ENCODE peak calls at places on chromosomes 12 and 14, in ten cellular contexts. One of them, this sample, is unnamed.
A peak's percentile ranks its signal among the peaks of the same experiment; 100 is the strongest.

GRCh38 chr14:61196792-61197191 is 84.3 kb downstream of the TMEM30B start:
- DNase-seq in GM12878: no peak
- DNase-seq in right cardiac atrium: no peak
- DNase-seq in lung: no peak
- DNase-seq in gastrocnemius medialis: no peak
- DNase-seq in suprapubic skin: no peak
- DNase-seq in prostate gland: no peak
- DNase-seq in kidney: no peak
- DNase-seq in heart right ventricle: no peak
- DNase-seq in aorta: no peak
- DNase-seq in this sample: no peak

GRCh38 chr12:49478949-49479664 is 59.7 kb upstream of the KCNH3 start:
- DNase-seq in prostate gland: no peak
- DNase-seq in kidney: no peak
- DNase-seq in suprapubic skin: no peak
- DNase-seq in GM12878: no peak
- DNase-seq in gastrocnemius medialis: peak; percentile 20
- DNase-seq in aorta: no peak
- DNase-seq in right cardiac atrium: no peak
- DNase-seq in lung: no peak
- DNase-seq in heart right ventricle: no peak
- DNase-seq in this sample: no peak

GRCh38 chr12:124195226-124195938 is 99.5 kb upstream of the RFLNA start:
- DNase-seq in lung: no peak
- DNase-seq in gastrocnemius medialis: no peak
- DNase-seq in right cardiac atrium: no peak
- DNase-seq in suprapubic skin: no peak
- DNase-seq in heart right ventricle: no peak
- DNase-seq in kidney: no peak
- DNase-seq in aorta: no peak
- DNase-seq in GM12878: no peak
- DNase-seq in prostate gland: no peak
- DNase-seq in this sample: no peak

GRCh38 chr12:39795481-39795880 is 175.9 kb upstream of the ABCD2 start:
- DNase-seq in prostate gland: no peak
- DNase-seq in lung: no peak
- DNase-seq in aorta: no peak
- DNase-seq in heart right ventricle: no peak
- DNase-seq in right cardiac atrium: no peak
- DNase-seq in gastrocnemius medialis: no peak
- DNase-seq in GM12878: no peak
- DNase-seq in kidney: no peak
- DNase-seq in suprapubic skin: no peak
- DNase-seq in this sample: peak; percentile 28

GRCh38 chr12:62762645-62763044 is 172.3 kb downstream of the PPM1H start:
- DNase-seq in right cardiac atrium: no peak
- DNase-seq in suprapubic skin: no peak
- DNase-seq in gastrocnemius medialis: no peak
- DNase-seq in lung: no peak
- DNase-seq in kidney: no peak
- DNase-seq in prostate gland: no peak
- DNase-seq in GM12878: no peak
- DNase-seq in heart right ventricle: no peak
- DNase-seq in aorta: no peak
- DNase-seq in this sample: no peak

GRCh38 chr14:89289477-89289876 is 127.6 kb downstream of the FOXN3 start:
- DNase-seq in gastrocnemius medialis: no peak
- DNase-seq in heart right ventricle: no peak
- DNase-seq in aorta: no peak
- DNase-seq in GM12878: no peak
- DNase-seq in right cardiac atrium: no peak
- DNase-seq in suprapubic skin: no peak
- DNase-seq in lung: no peak
- DNase-seq in kidney: no peak
- DNase-seq in prostate gland: no peak
- DNase-seq in this sample: no peak

GRCh38 chr14:88005050-88005481 is at the start of gene GPR65:
- DNase-seq in right cardiac atrium: no peak
- DNase-seq in kidney: no peak
- DNase-seq in GM12878: peak; percentile 69
- DNase-seq in aorta: no peak
- DNase-seq in heart right ventricle: no peak
- DNase-seq in gastrocnemius medialis: no peak
- DNase-seq in prostate gland: no peak
- DNase-seq in lung: no peak
- DNase-seq in suprapubic skin: no peak
- DNase-seq in this sample: peak; percentile 42

GRCh38 chr12:52838871-52839446 is 4.8 kb upstream of the KRT79 start:
- DNase-seq in right cardiac atrium: no peak
- DNase-seq in suprapubic skin: peak; percentile 24
- DNase-seq in heart right ventricle: no peak
- DNase-seq in kidney: no peak
- DNase-seq in gastrocnemius medialis: no peak
- DNase-seq in GM12878: no peak
- DNase-seq in lung: no peak
- DNase-seq in prostate gland: no peak
- DNase-seq in aorta: peak; percentile 69
- DNase-seq in this sample: no peak

GRCh38 chr12:118981285-118982201 is at the start of gene SRRM4:
- DNase-seq in GM12878: no peak
- DNase-seq in heart right ventricle: peak; percentile 15
- DNase-seq in gastrocnemius medialis: no peak
- DNase-seq in right cardiac atrium: peak; percentile 13
- DNase-seq in prostate gland: no peak
- DNase-seq in suprapubic skin: no peak
- DNase-seq in lung: no peak
- DNase-seq in kidney: peak; percentile 60
- DNase-seq in aorta: no peak
- DNase-seq in this sample: no peak

GRCh38 chr12:49121047-49121696 is 10.0 kb downstream of the TUBA1B start:
- DNase-seq in gastrocnemius medialis: peak; percentile 45
- DNase-seq in aorta: no peak
- DNase-seq in lung: peak; percentile 45
- DNase-seq in prostate gland: peak; percentile 36
- DNase-seq in right cardiac atrium: peak; percentile 33
- DNase-seq in heart right ventricle: no peak
- DNase-seq in kidney: no peak
- DNase-seq in GM12878: no peak
- DNase-seq in suprapubic skin: no peak
- DNase-seq in this sample: no peak

GRCh38 chr12:27733052-27733656 is 22.5 kb downstream of the MRPS35 start:
- DNase-seq in gastrocnemius medialis: no peak
- DNase-seq in kidney: no peak
- DNase-seq in heart right ventricle: no peak
- DNase-seq in lung: no peak
- DNase-seq in prostate gland: no peak
- DNase-seq in right cardiac atrium: no peak
- DNase-seq in aorta: no peak
- DNase-seq in GM12878: no peak
- DNase-seq in suprapubic skin: no peak
- DNase-seq in this sample: peak; percentile 30

GRCh38 chr14:59630281-59630963 is 53.8 kb upstream of the CCDC175 start:
- DNase-seq in gastrocnemius medialis: no peak
- DNase-seq in heart right ventricle: no peak
- DNase-seq in GM12878: no peak
- DNase-seq in prostate gland: no peak
- DNase-seq in lung: no peak
- DNase-seq in kidney: no peak
- DNase-seq in suprapubic skin: no peak
- DNase-seq in right cardiac atrium: no peak
- DNase-seq in aorta: peak; percentile 87
- DNase-seq in this sample: no peak

GRCh38 chr14:59629384-59630158 is 53.0 kb upstream of the CCDC175 start:
- DNase-seq in GM12878: no peak
- DNase-seq in kidney: no peak
- DNase-seq in right cardiac atrium: no peak
- DNase-seq in prostate gland: no peak
- DNase-seq in suprapubic skin: no peak
- DNase-seq in heart right ventricle: no peak
- DNase-seq in lung: no peak
- DNase-seq in aorta: no peak
- DNase-seq in gastrocnemius medialis: no peak
- DNase-seq in this sample: no peak

GRCh38 chr14:59634617-59635016 is 58.0 kb upstream of the CCDC175 start:
- DNase-seq in right cardiac atrium: no peak
- DNase-seq in GM12878: no peak
- DNase-seq in aorta: no peak
- DNase-seq in kidney: no peak
- DNase-seq in prostate gland: no peak
- DNase-seq in heart right ventricle: no peak
- DNase-seq in lung: no peak
- DNase-seq in suprapubic skin: no peak
- DNase-seq in gastrocnemius medialis: no peak
- DNase-seq in this sample: no peak

GRCh38 chr14:59632381-59632780 is 55.8 kb upstream of the CCDC175 start:
- DNase-seq in suprapubic skin: no peak
- DNase-seq in GM12878: no peak
- DNase-seq in kidney: no peak
- DNase-seq in aorta: no peak
- DNase-seq in heart right ventricle: no peak
- DNase-seq in lung: no peak
- DNase-seq in right cardiac atrium: peak; percentile 14
- DNase-seq in gastrocnemius medialis: no peak
- DNase-seq in prostate gland: peak; percentile 16
- DNase-seq in this sample: no peak

DNA sequence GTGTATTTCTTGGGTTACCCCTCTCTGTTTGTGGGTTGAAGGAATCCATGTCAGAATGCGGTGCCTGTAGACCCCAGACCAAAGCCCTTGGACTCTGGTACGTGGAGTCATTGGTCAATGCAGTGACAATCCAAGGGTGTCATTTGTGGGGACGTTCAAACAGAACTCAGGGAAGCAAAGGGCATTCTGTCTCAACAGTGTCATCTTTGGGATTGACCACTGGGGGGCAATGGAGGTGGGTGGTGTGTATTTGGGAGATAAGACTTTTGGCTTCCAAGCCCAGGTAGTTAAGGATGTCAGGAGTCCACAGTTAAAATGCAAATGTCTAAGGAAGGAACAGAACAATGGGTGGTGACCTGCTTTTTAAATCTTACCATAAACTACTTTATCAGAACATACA is 54.6 kb upstream of the CCDC175 start:
- DNase-seq in suprapubic skin: no peak
- DNase-seq in heart right ventricle: no peak
- DNase-seq in aorta: no peak
- DNase-seq in prostate gland: no peak
- DNase-seq in lung: no peak
- DNase-seq in right cardiac atrium: no peak
- DNase-seq in kidney: no peak
- DNase-seq in GM12878: no peak
- DNase-seq in gastrocnemius medialis: no peak
- DNase-seq in this sample: no peak
- H3K9me3 ChIP-seq in suprapubic skin: no peaks in the 10 kb centered on the region
- H3K9me3 ChIP-seq in heart right ventricle: no peaks in the 10 kb centered on the region
- H3K9me3 ChIP-seq in aorta: no peaks in the 10 kb centered on the region
- H3K9me3 ChIP-seq in prostate gland: no peaks in the 10 kb centered on the region
- H3K9me3 ChIP-seq in lung: no peaks in the 10 kb centered on the region
- H3K9me3 ChIP-seq in right cardiac atrium: no peaks in the 10 kb centered on the region
- H3K9me3 ChIP-seq in kidney: no peaks in the 10 kb centered on the region
- H3K9me3 ChIP-seq in GM12878: no peaks in the 10 kb centered on the region
- H3K9me3 ChIP-seq in gastrocnemius medialis: no peaks in the 10 kb centered on the region
- H3K9me3 ChIP-seq in this sample: no peaks in the 10 kb centered on the region

DNA sequence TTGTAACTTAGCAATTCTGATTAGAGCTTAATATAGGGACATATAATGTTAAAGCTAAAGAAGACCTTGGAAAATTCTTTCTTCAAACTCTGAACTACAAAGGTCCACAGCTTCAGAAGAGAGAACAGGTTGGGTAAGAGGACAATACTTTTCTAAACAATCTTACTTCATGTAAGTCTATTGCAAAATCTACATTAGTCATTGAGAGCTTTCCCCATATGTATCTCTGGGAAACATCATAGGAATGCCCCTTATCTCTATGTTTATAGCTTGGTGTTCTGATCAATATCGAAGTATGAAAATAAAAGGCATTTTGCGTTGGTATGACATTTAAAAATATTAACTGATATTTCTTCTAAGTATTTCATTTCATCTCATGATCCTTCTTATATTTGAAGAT is 962.6 kb downstream of the AACS start:
- DNase-seq in lung: no peak
- DNase-seq in aorta: no peak
- DNase-seq in heart right ventricle: no peak
- DNase-seq in kidney: no peak
- DNase-seq in right cardiac atrium: no peak
- DNase-seq in suprapubic skin: no peak
- DNase-seq in gastrocnemius medialis: no peak
- DNase-seq in prostate gland: no peak
- DNase-seq in GM12878: no peak
- DNase-seq in this sample: no peak
- H3K9me3 ChIP-seq in lung: no peaks in the 10 kb centered on the region
- H3K9me3 ChIP-seq in aorta: no peaks in the 10 kb centered on the region
- H3K9me3 ChIP-seq in heart right ventricle: no peaks in the 10 kb centered on the region
- H3K9me3 ChIP-seq in kidney: no peaks in the 10 kb centered on the region
- H3K9me3 ChIP-seq in right cardiac atrium: no peaks in the 10 kb centered on the region
- H3K9me3 ChIP-seq in suprapubic skin: no peaks in the 10 kb centered on the region
- H3K9me3 ChIP-seq in gastrocnemius medialis: no peaks in the 10 kb centered on the region
- H3K9me3 ChIP-seq in prostate gland: no peaks in the 10 kb centered on the region
- H3K9me3 ChIP-seq in GM12878: no peaks in the 10 kb centered on the region
- H3K9me3 ChIP-seq in this sample: peaks cover 40% of the 10 kb centered on the region

GRCh38 chr12:42259699-42260098 is 21.7 kb upstream of the YAF2 start:
- DNase-seq in right cardiac atrium: no peak
- DNase-seq in gastrocnemius medialis: no peak
- DNase-seq in aorta: no peak
- DNase-seq in kidney: no peak
- DNase-seq in heart right ventricle: no peak
- DNase-seq in prostate gland: no peak
- DNase-seq in lung: no peak
- DNase-seq in GM12878: no peak
- DNase-seq in suprapubic skin: no peak
- DNase-seq in this sample: no peak

GRCh38 chr12:42255875-42256261 is 17.8 kb upstream of the YAF2 start:
- DNase-seq in heart right ventricle: no peak
- DNase-seq in prostate gland: no peak
- DNase-seq in right cardiac atrium: no peak
- DNase-seq in suprapubic skin: no peak
- DNase-seq in kidney: no peak
- DNase-seq in aorta: no peak
- DNase-seq in lung: no peak
- DNase-seq in gastrocnemius medialis: no peak
- DNase-seq in GM12878: no peak
- DNase-seq in this sample: no peak

GRCh38 chr12:42260518-42260917 is 22.5 kb upstream of the YAF2 start:
- DNase-seq in right cardiac atrium: no peak
- DNase-seq in suprapubic skin: no peak
- DNase-seq in gastrocnemius medialis: no peak
- DNase-seq in GM12878: no peak
- DNase-seq in lung: no peak
- DNase-seq in prostate gland: no peak
- DNase-seq in aorta: no peak
- DNase-seq in kidney: no peak
- DNase-seq in heart right ventricle: no peak
- DNase-seq in this sample: no peak

GRCh38 chr12:42255221-42255874 is 17.3 kb upstream of the YAF2 start:
- DNase-seq in suprapubic skin: no peak
- DNase-seq in kidney: no peak
- DNase-seq in right cardiac atrium: no peak
- DNase-seq in aorta: no peak
- DNase-seq in gastrocnemius medialis: no peak
- DNase-seq in lung: no peak
- DNase-seq in GM12878: no peak
- DNase-seq in heart right ventricle: no peak
- DNase-seq in prostate gland: no peak
- DNase-seq in this sample: no peak
- H3K9me3 ChIP-seq in suprapubic skin: no peaks in the 10 kb centered on the region
- H3K9me3 ChIP-seq in kidney: no peaks in the 10 kb centered on the region
- H3K9me3 ChIP-seq in right cardiac atrium: no peaks in the 10 kb centered on the region
- H3K9me3 ChIP-seq in aorta: no peaks in the 10 kb centered on the region
- H3K9me3 ChIP-seq in gastrocnemius medialis: no peaks in the 10 kb centered on the region
- H3K9me3 ChIP-seq in lung: no peaks in the 10 kb centered on the region
- H3K9me3 ChIP-seq in GM12878: no peaks in the 10 kb centered on the region
- H3K9me3 ChIP-seq in heart right ventricle: no peaks in the 10 kb centered on the region
- H3K9me3 ChIP-seq in prostate gland: no peaks in the 10 kb centered on the region
- H3K9me3 ChIP-seq in this sample: no peaks in the 10 kb centered on the region

GRCh38 chr12:93896962-93897361 is 219.8 kb downstream of the CRADD start:
- DNase-seq in right cardiac atrium: no peak
- DNase-seq in aorta: no peak
- DNase-seq in lung: no peak
- DNase-seq in gastrocnemius medialis: no peak
- DNase-seq in prostate gland: no peak
- DNase-seq in kidney: no peak
- DNase-seq in heart right ventricle: no peak
- DNase-seq in GM12878: no peak
- DNase-seq in suprapubic skin: no peak
- DNase-seq in this sample: no peak
- H3K9me3 ChIP-seq in right cardiac atrium: no peaks in the 10 kb centered on the region
- H3K9me3 ChIP-seq in aorta: peaks cover under 1% of the 10 kb centered on the region
- H3K9me3 ChIP-seq in lung: no peaks in the 10 kb centered on the region
- H3K9me3 ChIP-seq in gastrocnemius medialis: no peaks in the 10 kb centered on the region
- H3K9me3 ChIP-seq in prostate gland: no peaks in the 10 kb centered on the region
- H3K9me3 ChIP-seq in kidney: no peaks in the 10 kb centered on the region
- H3K9me3 ChIP-seq in heart right ventricle: peaks cover 1% of the 10 kb centered on the region
- H3K9me3 ChIP-seq in GM12878: no peaks in the 10 kb centered on the region
- H3K9me3 ChIP-seq in suprapubic skin: no peaks in the 10 kb centered on the region
- H3K9me3 ChIP-seq in this sample: no peaks in the 10 kb centered on the region